ENCODE peak calls at places on chromosomes 1 and 21, in five cellular contexts. I, U, A, G and S are unnamed samples.

GRCh38 chr1:39048745-39049370 is 22.7 kb downstream of the NDUFS5 start:
- DNase-seq in G (no peak), A (no peak), U (no peak), I (peak), S (no peak)

GRCh38 chr1:15923241-15923640 is 52.7 kb downstream of the ZBTB17 start:
- DNase-seq in A (no peak), G (no peak), I (peak), U (no peak), S (no peak)

GRCh38 chr1:100445565-100445964 is 92.4 kb upstream of the GPR88 start:
- DNase-seq in U (no peak), A (no peak), I (no peak), G (no peak), S (no peak)

GRCh38 chr1:221699582-221700519 is 42.0 kb downstream of the DUSP10 start:
- DNase-seq in A (no peak), U (no peak), I (peak), G (no peak), S (peak)

GRCh38 chr1:225700889-225701465 is 48.1 kb upstream of the ENAH start:
- DNase-seq in A (no peak), G (no peak), U (no peak), I (peak), S (no peak)

GRCh38 chr1:107748529-107748928 is 216.5 kb downstream of the VAV3 start:
- DNase-seq in A (no peak), I (peak), U (no peak), G (no peak), S (peak)

GRCh38 chr1:85607913-85608250 is 27.3 kb downstream of the CCN1 start:
- DNase-seq in G (no peak), A (no peak), I (no peak), U (no peak), S (no peak)

GRCh38 chr1:80994934-80995333 is 805.8 kb upstream of the ADGRL2 start:
- DNase-seq in G (no peak), U (no peak), A (no peak), I (no peak), S (no peak)

GRCh38 chr21:42471716-42472330 is 24.2 kb downstream of the RSPH1 start:
- DNase-seq in G (no peak), I (no peak), A (no peak), U (no peak), S (no peak)

GRCh38 chr1:240999826-241000225 is 357.2 kb downstream of the RGS7 start:
- DNase-seq in G (no peak), U (no peak), I (no peak), A (no peak), S (no peak)

GRCh38 chr1:229514578-229515275 is 6.6 kb upstream of the NUP133 start:
- DNase-seq in A (peak), I (peak), U (peak), G (peak), S (peak)

GRCh38 chr1:245587435-245588105 is 432.8 kb downstream of the KIF26B start:
- DNase-seq in I (peak), U (no peak), A (no peak), G (no peak), S (no peak)

GRCh38 chr1:226482975-226483660 is 65.4 kb upstream of the STUM start:
- DNase-seq in U (peak), I (no peak), A (no peak), G (no peak), S (no peak)

GRCh38 chr1:224851210-224851849 is 78.1 kb upstream of the DNAH14 start:
- DNase-seq in I (peak), A (peak), G (peak), U (peak), S (no peak)

GRCh38 chr1:207810173-207810572 is 58.3 kb downstream of the CD46 start:
- DNase-seq in I (peak), A (no peak), U (no peak), G (no peak), S (peak)

GRCh38 chr1:67784545-67785186 is 48.6 kb downstream of the GNG12 start:
- DNase-seq in U (no peak), A (no peak), I (no peak), G (no peak), S (no peak)

GRCh38 chr1:15681346-15682290 is 2.5 kb upstream of the PLEKHM2 start:
- DNase-seq in A (no peak), I (no peak), G (no peak), U (no peak), S (no peak)

GRCh38 chr1:27113861-27114260 is 41.1 kb downstream of the SLC9A1 start:
- DNase-seq in I (no peak), U (no peak), G (no peak), A (no peak), S (no peak)

GRCh38 chr1:92192246-92192645 is 25.5 kb upstream of the C1orf146 start:
- DNase-seq in U (no peak), G (no peak), I (no peak), A (no peak), S (no peak)

GRCh38 chr1:240705584-240705983 is 93.6 kb upstream of the GREM2 start:
- DNase-seq in U (no peak), I (peak), A (no peak), G (no peak), S (peak)

GRCh38 chr21:41678944-41679343 is 87.9 kb downstream of the RIPK4 start:
- DNase-seq in U (no peak), G (peak), I (peak), A (peak), S (peak)

GRCh38 chr1:20366766-20367602 is 76.3 kb downstream of the VWA5B1 start:
- DNase-seq in U (no peak), A (no peak), I (peak), G (peak), S (no peak)

GRCh38 chr1:22852144-22852543 is 120.5 kb downstream of the LACTBL1 start:
- DNase-seq in U (no peak), G (no peak), I (no peak), A (no peak), S (no peak)

GRCh38 chr1:101463195-101463594 is 226.4 kb downstream of the S1PR1 start:
- DNase-seq in G (no peak), I (no peak), A (no peak), U (no peak), S (no peak)

GRCh38 chr1:181113061-181113695 is 24.7 kb downstream of the IER5 start:
- DNase-seq in I (peak), A (no peak), G (no peak), U (no peak), S (no peak)

GRCh38 chr21:28961927-28962326 is 30.8 kb downstream of the LTN1 start:
- DNase-seq in G (no peak), A (no peak), I (no peak), U (no peak), S (no peak)

GRCh38 chr1:54800899-54801759 is at the start of gene TTC22:
- DNase-seq in U (peak), I (no peak), G (no peak), A (no peak), S (no peak)

GRCh38 chr1:167542109-167543032 is 11.2 kb downstream of the CREG1 start:
- DNase-seq in A (no peak), I (no peak), G (no peak), U (no peak), S (no peak)

GRCh38 chr21:42164064-42164789 is 54.7 kb upstream of the ABCG1 start:
- DNase-seq in G (peak), A (peak), U (no peak), I (no peak), S (no peak)

GRCh38 chr1:230878584-230878975 is 10.3 kb upstream of the C1orf198 start:
- DNase-seq in A (peak), G (no peak), U (no peak), I (peak), S (peak)

GRCh38 chr1:45375104-45376090 is 35.2 kb upstream of the MUTYH start:
- DNase-seq in G (no peak), I (peak), A (no peak), U (no peak), S (no peak)

GRCh38 chr1:21610989-21611388 is 58.2 kb downstream of the RAP1GAP start:
- DNase-seq in A (no peak), I (no peak), G (no peak), U (no peak), S (no peak)

GRCh38 chr1:204523605-204524215 is 7.5 kb downstream of the MDM4 start:
- DNase-seq in I (no peak), U (no peak), A (no peak), G (no peak), S (no peak)

DNA sequence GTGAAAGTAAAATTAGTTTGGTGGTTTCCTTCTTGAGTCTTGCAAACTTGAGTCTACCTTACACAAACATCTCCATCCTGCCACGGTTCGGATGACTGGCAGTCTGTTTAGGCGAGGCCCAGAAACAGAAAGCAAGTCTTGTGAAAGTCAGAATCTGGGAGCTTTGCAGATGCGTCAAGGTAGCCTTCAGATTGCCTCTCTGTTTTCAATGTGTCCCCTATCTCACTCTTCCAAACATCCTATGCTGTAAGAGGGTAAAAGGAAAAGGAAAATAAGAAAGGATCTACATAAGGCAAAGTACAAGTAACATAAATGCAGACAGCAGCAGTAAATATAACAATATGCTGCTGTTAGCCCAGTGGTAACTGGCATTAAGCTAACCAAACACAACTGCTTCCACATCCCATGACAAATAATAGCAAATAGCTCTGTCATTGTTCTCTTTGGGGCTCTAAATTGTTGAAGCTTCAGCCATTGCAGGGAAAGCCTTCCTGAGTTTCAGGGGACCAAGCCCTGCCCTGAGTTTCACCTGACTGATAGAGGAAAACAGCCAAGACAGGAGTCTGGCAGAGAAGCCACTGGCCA is 26.2 kb upstream of the C1orf105 start:
- DNase-seq in A (no peak), I (no peak), U (no peak), G (no peak), S (no peak)
- H3K4me3 ChIP-seq in A (no peak), I (no peak), U (no peak), G (no peak), S (no peak)

GRCh38 chr1:40058453-40059291 is 18.1 kb downstream of the CAP1 start:
- DNase-seq in I (no peak), U (no peak), A (no peak), G (no peak), S (no peak)

GRCh38 chr1:40058097-40058452 is 17.5 kb downstream of the CAP1 start:
- DNase-seq in G (no peak), U (no peak), I (no peak), A (no peak), S (no peak)

GRCh38 chr1:40060351-40060750 is 19.8 kb downstream of the CAP1 start:
- DNase-seq in G (no peak), A (no peak), I (no peak), U (peak), S (no peak)

GRCh38 chr1:40059960-40060337 is 19.4 kb downstream of the CAP1 start:
- DNase-seq in I (no peak), U (no peak), A (no peak), G (no peak), S (no peak)

DNA sequence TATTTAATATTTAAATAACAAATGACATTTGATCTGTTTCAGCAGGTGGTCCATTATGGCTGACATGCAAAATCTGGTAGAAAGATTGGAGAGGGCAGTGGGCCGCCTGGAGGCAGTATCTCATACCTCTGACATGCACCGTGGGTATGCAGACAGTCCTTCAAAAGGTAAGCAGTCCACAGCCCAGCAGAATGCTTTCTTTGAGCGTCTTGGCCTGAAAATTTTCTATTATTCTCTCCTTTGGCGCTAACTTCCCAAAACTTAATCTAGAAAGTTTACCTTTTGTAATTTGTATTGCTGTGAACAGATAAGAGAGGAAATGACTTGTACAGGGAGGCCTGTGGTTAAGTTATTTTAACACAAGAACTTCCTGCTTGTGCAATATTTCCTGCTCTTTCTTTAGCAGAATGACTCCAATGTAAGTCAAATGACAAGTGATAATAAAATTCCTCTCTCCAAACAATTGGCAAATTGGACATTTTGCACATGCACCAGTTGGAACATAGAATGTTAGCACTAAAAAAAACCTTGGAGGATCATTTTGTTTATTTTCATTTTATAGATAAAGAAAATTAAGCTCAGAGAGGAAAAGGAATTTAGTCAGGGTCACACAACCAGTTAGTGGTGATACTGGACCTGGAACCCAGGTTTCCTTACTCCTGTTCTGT is 18.9 kb downstream of the CAP1 start:
- DNase-seq in A (no peak), G (no peak), U (no peak), I (peak), S (no peak)
- TF ChIP-seq CTCF in A (no peak), G (no peak), U (no peak), I (peak), S (no peak)

DNA sequence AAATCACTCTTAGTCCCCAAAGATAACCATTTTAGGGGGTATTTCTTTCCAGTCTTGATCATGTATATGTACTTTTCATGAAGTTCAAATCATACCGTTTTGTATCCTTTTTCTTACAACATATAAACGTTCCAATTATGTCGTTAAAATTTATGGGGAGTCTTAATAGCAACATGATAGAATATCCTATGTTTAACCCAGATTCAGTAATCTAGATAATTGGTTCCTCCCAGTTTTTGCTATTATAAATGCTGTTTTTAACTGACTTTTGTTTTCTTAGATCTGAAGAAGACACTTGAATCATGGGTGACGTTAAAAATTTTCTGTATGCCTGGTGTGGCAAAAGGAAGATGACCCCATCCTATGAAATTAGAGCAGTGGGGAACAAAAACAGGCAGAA is 3.1 kb downstream of the DHX9 start:
- DNase-seq in U (no peak), G (no peak), I (no peak), A (no peak), S (no peak)
- H3K4me3 ChIP-seq in U (peak), G (no peak), I (no peak), A (no peak), S (no peak)

GRCh38 chr1:37096523-37096922 is 62.2 kb upstream of the GRIK3 start:
- DNase-seq in A (no peak), U (no peak), G (no peak), I (no peak), S (no peak)
- TF ChIP-seq CTCF in A (no peak), U (no peak), G (no peak), I (no peak), S (no peak)

GRCh38 chr1:77891200-77891599 is 2.8 kb downstream of the NEXN start:
- DNase-seq in I (no peak), U (no peak), A (no peak), G (no peak), S (no peak)
- H3K4me3 ChIP-seq in I (no peak), U (no peak), A (peak), G (peak), S (no peak)

GRCh38 chr1:232132572-232132971 is 497.4 kb downstream of the SIPA1L2 start:
- DNase-seq in A (no peak), U (no peak), I (no peak), G (no peak), S (no peak)

GRCh38 chr1:232136136-232136535 is 493.8 kb downstream of the SIPA1L2 start:
- DNase-seq in A (no peak), G (no peak), U (no peak), I (no peak), S (no peak)

GRCh38 chr1:232134365-232134764 is 495.6 kb downstream of the SIPA1L2 start:
- DNase-seq in A (no peak), G (no peak), I (no peak), U (no peak), S (no peak)

GRCh38 chr1:232130815-232131474 is 499.0 kb downstream of the SIPA1L2 start:
- DNase-seq in A (no peak), I (peak), G (no peak), U (no peak), S (no peak)

DNA sequence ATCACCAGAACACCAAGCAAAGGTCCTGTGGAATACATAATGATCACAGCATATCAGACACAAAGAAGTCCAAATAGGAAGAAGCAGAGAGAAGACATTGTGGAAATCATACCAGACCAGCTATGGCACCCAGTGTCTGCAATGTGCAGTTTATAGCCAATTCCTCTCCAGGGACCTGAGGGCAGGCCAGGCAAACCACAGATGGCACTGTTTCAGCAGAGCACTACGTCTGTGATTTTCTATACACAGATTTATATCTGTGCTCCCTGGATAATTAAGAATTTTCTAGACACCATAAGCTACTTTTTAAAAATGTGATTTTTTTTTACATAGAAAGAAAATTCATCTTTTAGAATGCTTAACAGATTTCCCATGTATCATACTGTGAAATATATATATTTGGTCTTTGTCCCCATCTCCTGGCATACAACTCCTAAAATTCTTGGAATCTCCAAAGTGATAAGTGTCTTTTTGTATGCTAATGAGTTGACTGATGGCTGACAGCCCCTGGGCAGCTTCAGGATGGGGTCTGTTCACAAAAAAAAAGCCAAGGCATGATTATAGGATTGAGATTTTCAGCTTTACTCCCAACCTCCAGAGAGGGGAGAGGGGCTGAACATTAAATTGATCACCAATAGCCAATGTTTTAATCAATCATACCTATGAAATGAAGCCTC is 498.1 kb downstream of the SIPA1L2 start:
- DNase-seq in I (no peak), U (no peak), A (no peak), G (no peak), S (no peak)
- TF ChIP-seq CTCF in I (no peak), U (no peak), A (no peak), G (no peak), S (no peak)

DNA sequence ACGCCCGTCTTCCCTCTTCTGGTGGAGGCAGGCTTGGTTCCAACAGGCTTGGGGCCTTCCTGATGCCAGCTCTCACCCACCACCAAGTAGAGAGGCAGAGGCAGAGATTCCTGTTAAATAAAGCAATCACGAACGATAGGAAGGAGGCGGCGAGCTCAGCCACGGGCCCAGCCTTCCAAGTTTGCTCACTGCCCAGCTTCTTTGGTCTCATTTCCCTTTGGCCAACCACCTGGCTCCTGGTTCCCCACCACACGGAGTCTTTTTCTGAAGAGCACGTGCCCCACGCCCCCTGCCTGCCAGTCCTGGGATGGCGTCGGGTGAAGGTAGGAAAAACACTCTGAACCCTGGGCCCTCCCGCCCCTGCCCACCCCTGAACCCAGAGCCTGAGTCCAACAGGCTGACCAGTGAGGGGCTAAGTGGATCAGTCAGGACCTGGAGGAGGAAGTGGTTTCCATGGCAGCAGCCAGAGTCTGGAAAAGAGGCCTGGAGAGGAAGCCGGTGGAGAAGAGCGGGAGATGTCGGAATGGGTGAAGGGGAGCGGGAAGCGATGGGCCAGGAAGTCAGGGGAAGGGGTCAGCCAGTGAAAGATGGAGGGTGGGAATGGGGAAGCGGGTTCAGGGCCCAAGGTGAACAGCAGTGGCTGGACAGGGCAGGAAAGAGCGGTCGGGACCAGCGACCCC is 158.2 kb upstream of the KLHDC7A start:
- DNase-seq in U (no peak), A (no peak), I (no peak), G (no peak), S (no peak)
- H3K4me3 ChIP-seq in U (no peak), A (no peak), I (no peak), G (no peak), S (no peak)